ENCODE peak calls at places on chromosomes 4 and X, in nine cellular contexts. One of them, this sample, is unnamed.
A peak's percentile ranks its signal among the peaks of the same experiment; 100 is the strongest.

GRCh38 chr4:160319221-160319867 is 1216.5 kb downstream of the RAPGEF2 start:
- DNase-seq in IMR-90: no peak
- DNase-seq in astrocyte: peak; percentile 49
- DNase-seq in iris pigment epithelial cell: peak; percentile 37
- DNase-seq in bronchial epithelial cell: peak; percentile 98
- DNase-seq in endothelial cell: no peak
- DNase-seq in HFFc6: no peak
- DNase-seq in epithelial cell of esophagus: peak; percentile 98
- DNase-seq in kidney tubule cell: peak; percentile 52
- DNase-seq in this sample: no peak

GRCh38 chrX:39941332-39941920 is 156.3 kb downstream of the BCOR start:
- DNase-seq in kidney tubule cell: peak; percentile 65
- DNase-seq in endothelial cell: no peak
- DNase-seq in bronchial epithelial cell: no peak
- DNase-seq in HFFc6: no peak
- DNase-seq in iris pigment epithelial cell: peak; percentile 16
- DNase-seq in astrocyte: peak; percentile 36
- DNase-seq in epithelial cell of esophagus: no peak
- DNase-seq in IMR-90: no peak
- DNase-seq in this sample: no peak

GRCh38 chrX:55867254-55867653 is 149.7 kb downstream of the RRAGB start:
- DNase-seq in epithelial cell of esophagus: peak; percentile 42
- DNase-seq in kidney tubule cell: peak; percentile 85
- DNase-seq in IMR-90: peak; percentile 2
- DNase-seq in HFFc6: no peak
- DNase-seq in bronchial epithelial cell: peak; percentile 51
- DNase-seq in astrocyte: peak; percentile 1
- DNase-seq in endothelial cell: no peak
- DNase-seq in iris pigment epithelial cell: peak; percentile 44
- DNase-seq in this sample: no peak

GRCh38 chr4:22191565-22192301 is 243.2 kb upstream of the KCNIP4 start:
- DNase-seq in astrocyte: no peak
- DNase-seq in HFFc6: no peak
- DNase-seq in epithelial cell of esophagus: no peak
- DNase-seq in IMR-90: no peak
- DNase-seq in iris pigment epithelial cell: peak; percentile 9
- DNase-seq in kidney tubule cell: no peak
- DNase-seq in endothelial cell: no peak
- DNase-seq in bronchial epithelial cell: no peak
- DNase-seq in this sample: no peak

GRCh38 chr4:137881641-137882040 is 349.3 kb upstream of the PCDH18 start:
- DNase-seq in epithelial cell of esophagus: peak; percentile 47
- DNase-seq in astrocyte: no peak
- DNase-seq in endothelial cell: no peak
- DNase-seq in bronchial epithelial cell: peak; percentile 5
- DNase-seq in iris pigment epithelial cell: no peak
- DNase-seq in kidney tubule cell: no peak
- DNase-seq in IMR-90: no peak
- DNase-seq in HFFc6: no peak
- DNase-seq in this sample: no peak

GRCh38 chr4:2060578-2061207 is 1.6 kb downstream of the NAT8L start:
- DNase-seq in epithelial cell of esophagus: peak; percentile 31
- DNase-seq in bronchial epithelial cell: no peak
- DNase-seq in IMR-90: no peak
- DNase-seq in astrocyte: no peak
- DNase-seq in HFFc6: no peak
- DNase-seq in kidney tubule cell: peak; percentile 50
- DNase-seq in iris pigment epithelial cell: no peak
- DNase-seq in endothelial cell: no peak
- DNase-seq in this sample: no peak

GRCh38 chrX:135345328-135345645 is 36.0 kb downstream of the ETDC start:
- DNase-seq in bronchial epithelial cell: peak; percentile 3
- DNase-seq in kidney tubule cell: peak; percentile 26
- DNase-seq in endothelial cell: no peak
- DNase-seq in HFFc6: peak; percentile 58
- DNase-seq in astrocyte: peak; percentile 34
- DNase-seq in epithelial cell of esophagus: no peak
- DNase-seq in iris pigment epithelial cell: peak; percentile 30
- DNase-seq in IMR-90: peak; percentile 49
- DNase-seq in this sample: peak; percentile 29

GRCh38 chr4:185023471-185023870 is 5.2 kb downstream of the HELT start:
- DNase-seq in astrocyte: no peak
- DNase-seq in bronchial epithelial cell: no peak
- DNase-seq in iris pigment epithelial cell: no peak
- DNase-seq in endothelial cell: no peak
- DNase-seq in HFFc6: no peak
- DNase-seq in kidney tubule cell: no peak
- DNase-seq in epithelial cell of esophagus: no peak
- DNase-seq in IMR-90: no peak
- DNase-seq in this sample: no peak

GRCh38 chr4:139768913-139769312 is 103.3 kb downstream of the MGST2 start:
- DNase-seq in kidney tubule cell: peak; percentile 18
- DNase-seq in endothelial cell: no peak
- DNase-seq in bronchial epithelial cell: peak; percentile 20
- DNase-seq in HFFc6: no peak
- DNase-seq in iris pigment epithelial cell: no peak
- DNase-seq in epithelial cell of esophagus: peak; percentile 16
- DNase-seq in IMR-90: no peak
- DNase-seq in astrocyte: no peak
- DNase-seq in this sample: no peak

GRCh38 chr4:23373269-23373668 is 516.6 kb downstream of the PPARGC1A start:
- DNase-seq in endothelial cell: no peak
- DNase-seq in HFFc6: no peak
- DNase-seq in iris pigment epithelial cell: peak; percentile 16
- DNase-seq in astrocyte: peak; percentile 96
- DNase-seq in epithelial cell of esophagus: peak; percentile 93
- DNase-seq in IMR-90: peak; percentile 4
- DNase-seq in kidney tubule cell: peak; percentile 97
- DNase-seq in bronchial epithelial cell: peak; percentile 97
- DNase-seq in this sample: no peak

GRCh38 chr4:3613980-3614730 is 81.9 kb upstream of the LRPAP1 start:
- DNase-seq in epithelial cell of esophagus: no peak
- DNase-seq in IMR-90: no peak
- DNase-seq in iris pigment epithelial cell: no peak
- DNase-seq in endothelial cell: no peak
- DNase-seq in kidney tubule cell: peak; percentile 9
- DNase-seq in HFFc6: no peak
- DNase-seq in bronchial epithelial cell: no peak
- DNase-seq in astrocyte: no peak
- DNase-seq in this sample: no peak

GRCh38 chr4:39505581-39505980 is 21.7 kb downstream of the UGDH start:
- DNase-seq in astrocyte: no peak
- DNase-seq in endothelial cell: no peak
- DNase-seq in iris pigment epithelial cell: no peak
- DNase-seq in IMR-90: peak; percentile 15
- DNase-seq in HFFc6: no peak
- DNase-seq in kidney tubule cell: peak; percentile 58
- DNase-seq in bronchial epithelial cell: peak; percentile 58
- DNase-seq in epithelial cell of esophagus: peak; percentile 68
- DNase-seq in this sample: no peak

GRCh38 chrX:13482764-13483552 is 86.4 kb upstream of the EGFL6 start:
- DNase-seq in endothelial cell: no peak
- DNase-seq in bronchial epithelial cell: no peak
- DNase-seq in astrocyte: no peak
- DNase-seq in HFFc6: no peak
- DNase-seq in kidney tubule cell: no peak
- DNase-seq in epithelial cell of esophagus: no peak
- DNase-seq in iris pigment epithelial cell: no peak
- DNase-seq in IMR-90: no peak
- DNase-seq in this sample: no peak

GRCh38 chrX:53089224-53089842 is 4.6 kb upstream of the KANTR start:
- DNase-seq in bronchial epithelial cell: peak; percentile 63
- DNase-seq in IMR-90: peak; percentile 68
- DNase-seq in epithelial cell of esophagus: peak; percentile 65
- DNase-seq in astrocyte: peak; percentile 39
- DNase-seq in iris pigment epithelial cell: peak; percentile 70
- DNase-seq in kidney tubule cell: peak; percentile 70
- DNase-seq in endothelial cell: no peak
- DNase-seq in HFFc6: peak; percentile 46
- DNase-seq in this sample: peak; percentile 63

GRCh38 chr4:123599920-123600394 is 203.4 kb downstream of the SPRY1 start:
- DNase-seq in iris pigment epithelial cell: peak; percentile 76
- DNase-seq in IMR-90: peak; percentile 5
- DNase-seq in endothelial cell: peak; percentile 63
- DNase-seq in astrocyte: peak; percentile 57
- DNase-seq in epithelial cell of esophagus: peak; percentile 23
- DNase-seq in bronchial epithelial cell: peak; percentile 19
- DNase-seq in kidney tubule cell: peak; percentile 88
- DNase-seq in HFFc6: no peak
- DNase-seq in this sample: no peak

GRCh38 chr4:99395595-99396364 is 39.4 kb downstream of the ADH7 start:
- DNase-seq in endothelial cell: no peak
- DNase-seq in iris pigment epithelial cell: peak; percentile 54
- DNase-seq in bronchial epithelial cell: peak; percentile 28
- DNase-seq in epithelial cell of esophagus: no peak
- DNase-seq in kidney tubule cell: peak; percentile 83
- DNase-seq in HFFc6: peak; percentile 61
- DNase-seq in astrocyte: peak; percentile 87
- DNase-seq in IMR-90: peak; percentile 67
- DNase-seq in this sample: peak; percentile 17

This sample was measured in AG08396.